ENCODE peak calls at places on chromosomes 3 and 15, in nine cellular contexts. One of them, this sample, is unnamed.
A peak's percentile ranks its signal among the peaks of the same experiment; 100 is the strongest.

GRCh38 chr3:141462176-141462859 is 24.5 kb upstream of the RASA2 start:
- DNase-seq in activated CD4-positive, alpha-beta T cell treated with anti-CD3 and anti-CD28 coated beads for 24 hours: no peak
- DNase-seq in stimulated activated CD4-positive, alpha-beta T cell treated with anti-CD3 and anti-CD28 coated beads, TNF-alpha, amount 100 ng/mL, for 1 hour: no peak
- DNase-seq in T-helper 1 cell: no peak
- DNase-seq in foreskin keratinocyte: no peak
- DNase-seq in substantia nigra: no peak
- DNase-seq in CD8-positive, alpha-beta memory T cell: no peak
- DNase-seq in cardiac fibroblast: no peak
- DNase-seq in GM23338: no peak
- DNase-seq in this sample: no peak

GRCh38 chr3:24890012-24890411 is 395.4 kb upstream of the THRB start:
- DNase-seq in activated CD4-positive, alpha-beta T cell treated with anti-CD3 and anti-CD28 coated beads for 24 hours: no peak
- DNase-seq in stimulated activated CD4-positive, alpha-beta T cell treated with anti-CD3 and anti-CD28 coated beads, TNF-alpha, amount 100 ng/mL, for 1 hour: no peak
- DNase-seq in T-helper 1 cell: no peak
- DNase-seq in foreskin keratinocyte: no peak
- DNase-seq in substantia nigra: no peak
- DNase-seq in CD8-positive, alpha-beta memory T cell: no peak
- DNase-seq in cardiac fibroblast: no peak
- DNase-seq in GM23338: no peak
- DNase-seq in this sample: no peak

GRCh38 chr3:152961323-152961722 is 126.4 kb downstream of the P2RY1 start:
- DNase-seq in activated CD4-positive, alpha-beta T cell treated with anti-CD3 and anti-CD28 coated beads for 24 hours: no peak
- DNase-seq in stimulated activated CD4-positive, alpha-beta T cell treated with anti-CD3 and anti-CD28 coated beads, TNF-alpha, amount 100 ng/mL, for 1 hour: no peak
- DNase-seq in T-helper 1 cell: no peak
- DNase-seq in foreskin keratinocyte: no peak
- DNase-seq in substantia nigra: no peak
- DNase-seq in CD8-positive, alpha-beta memory T cell: no peak
- DNase-seq in cardiac fibroblast: peak; percentile 49
- DNase-seq in GM23338: peak; percentile 57
- DNase-seq in this sample: no peak

GRCh38 chr15:63054281-63054683 is 11.7 kb downstream of the TPM1 start:
- DNase-seq in activated CD4-positive, alpha-beta T cell treated with anti-CD3 and anti-CD28 coated beads for 24 hours: no peak
- DNase-seq in stimulated activated CD4-positive, alpha-beta T cell treated with anti-CD3 and anti-CD28 coated beads, TNF-alpha, amount 100 ng/mL, for 1 hour: no peak
- DNase-seq in T-helper 1 cell: no peak
- DNase-seq in foreskin keratinocyte: no peak
- DNase-seq in substantia nigra: no peak
- DNase-seq in CD8-positive, alpha-beta memory T cell: no peak
- DNase-seq in cardiac fibroblast: peak; percentile 44
- DNase-seq in GM23338: peak; percentile 12
- DNase-seq in this sample: no peak

GRCh38 chr3:183360971-183361624 is 67.3 kb downstream of the MCF2L2 start:
- DNase-seq in activated CD4-positive, alpha-beta T cell treated with anti-CD3 and anti-CD28 coated beads for 24 hours: no peak
- DNase-seq in stimulated activated CD4-positive, alpha-beta T cell treated with anti-CD3 and anti-CD28 coated beads, TNF-alpha, amount 100 ng/mL, for 1 hour: no peak
- DNase-seq in T-helper 1 cell: no peak
- DNase-seq in foreskin keratinocyte: no peak
- DNase-seq in substantia nigra: no peak
- DNase-seq in CD8-positive, alpha-beta memory T cell: no peak
- DNase-seq in cardiac fibroblast: no peak
- DNase-seq in GM23338: no peak
- DNase-seq in this sample: no peak

GRCh38 chr3:72997421-72997961 is 880 bp downstream of the PPP4R2 start:
- DNase-seq in activated CD4-positive, alpha-beta T cell treated with anti-CD3 and anti-CD28 coated beads for 24 hours: no peak
- DNase-seq in stimulated activated CD4-positive, alpha-beta T cell treated with anti-CD3 and anti-CD28 coated beads, TNF-alpha, amount 100 ng/mL, for 1 hour: peak; percentile 4
- DNase-seq in T-helper 1 cell: peak; percentile 45
- DNase-seq in foreskin keratinocyte: peak; percentile 29
- DNase-seq in substantia nigra: no peak
- DNase-seq in CD8-positive, alpha-beta memory T cell: no peak
- DNase-seq in cardiac fibroblast: peak; percentile 76
- DNase-seq in GM23338: peak; percentile 75
- DNase-seq in this sample: no peak

GRCh38 chr15:73677146-73677607 is 7.0 kb upstream of the CD276 start:
- DNase-seq in activated CD4-positive, alpha-beta T cell treated with anti-CD3 and anti-CD28 coated beads for 24 hours: peak; percentile 51
- DNase-seq in stimulated activated CD4-positive, alpha-beta T cell treated with anti-CD3 and anti-CD28 coated beads, TNF-alpha, amount 100 ng/mL, for 1 hour: peak; percentile 17
- DNase-seq in T-helper 1 cell: peak; percentile 55
- DNase-seq in foreskin keratinocyte: no peak
- DNase-seq in substantia nigra: no peak
- DNase-seq in CD8-positive, alpha-beta memory T cell: peak; percentile 45
- DNase-seq in cardiac fibroblast: peak; percentile 78
- DNase-seq in GM23338: peak; percentile 89
- DNase-seq in this sample: no peak

GRCh38 chr3:163707659-163708058 is 1370.6 kb downstream of the SI start:
- DNase-seq in activated CD4-positive, alpha-beta T cell treated with anti-CD3 and anti-CD28 coated beads for 24 hours: no peak
- DNase-seq in stimulated activated CD4-positive, alpha-beta T cell treated with anti-CD3 and anti-CD28 coated beads, TNF-alpha, amount 100 ng/mL, for 1 hour: no peak
- DNase-seq in T-helper 1 cell: no peak
- DNase-seq in foreskin keratinocyte: no peak
- DNase-seq in substantia nigra: no peak
- DNase-seq in CD8-positive, alpha-beta memory T cell: no peak
- DNase-seq in cardiac fibroblast: no peak
- DNase-seq in GM23338: no peak
- DNase-seq in this sample: no peak

GRCh38 chr3:70358978-70359580 is 46.6 kb upstream of the MDFIC2 start:
- DNase-seq in activated CD4-positive, alpha-beta T cell treated with anti-CD3 and anti-CD28 coated beads for 24 hours: peak; percentile 0
- DNase-seq in stimulated activated CD4-positive, alpha-beta T cell treated with anti-CD3 and anti-CD28 coated beads, TNF-alpha, amount 100 ng/mL, for 1 hour: no peak
- DNase-seq in T-helper 1 cell: no peak
- DNase-seq in foreskin keratinocyte: no peak
- DNase-seq in substantia nigra: no peak
- DNase-seq in CD8-positive, alpha-beta memory T cell: no peak
- DNase-seq in cardiac fibroblast: peak; percentile 64
- DNase-seq in GM23338: peak; percentile 50
- DNase-seq in this sample: no peak

GRCh38 chr3:127610105-127610504 is 11.9 kb downstream of the MCM2 start:
- DNase-seq in activated CD4-positive, alpha-beta T cell treated with anti-CD3 and anti-CD28 coated beads for 24 hours: no peak
- DNase-seq in stimulated activated CD4-positive, alpha-beta T cell treated with anti-CD3 and anti-CD28 coated beads, TNF-alpha, amount 100 ng/mL, for 1 hour: no peak
- DNase-seq in T-helper 1 cell: no peak
- DNase-seq in foreskin keratinocyte: no peak
- DNase-seq in substantia nigra: no peak
- DNase-seq in CD8-positive, alpha-beta memory T cell: no peak
- DNase-seq in cardiac fibroblast: peak; percentile 80
- DNase-seq in GM23338: no peak
- DNase-seq in this sample: no peak

GRCh38 chr3:69364354-69364753 is 21.5 kb downstream of the FRMD4B start:
- DNase-seq in activated CD4-positive, alpha-beta T cell treated with anti-CD3 and anti-CD28 coated beads for 24 hours: no peak
- DNase-seq in stimulated activated CD4-positive, alpha-beta T cell treated with anti-CD3 and anti-CD28 coated beads, TNF-alpha, amount 100 ng/mL, for 1 hour: no peak
- DNase-seq in T-helper 1 cell: no peak
- DNase-seq in foreskin keratinocyte: peak; percentile 76
- DNase-seq in substantia nigra: no peak
- DNase-seq in CD8-positive, alpha-beta memory T cell: no peak
- DNase-seq in cardiac fibroblast: peak; percentile 38
- DNase-seq in GM23338: no peak
- DNase-seq in this sample: no peak

GRCh38 chr3:64908292-64908691 is 220.5 kb upstream of the ADAMTS9 start:
- DNase-seq in activated CD4-positive, alpha-beta T cell treated with anti-CD3 and anti-CD28 coated beads for 24 hours: no peak
- DNase-seq in stimulated activated CD4-positive, alpha-beta T cell treated with anti-CD3 and anti-CD28 coated beads, TNF-alpha, amount 100 ng/mL, for 1 hour: no peak
- DNase-seq in T-helper 1 cell: no peak
- DNase-seq in foreskin keratinocyte: peak; percentile 53
- DNase-seq in substantia nigra: no peak
- DNase-seq in CD8-positive, alpha-beta memory T cell: no peak
- DNase-seq in cardiac fibroblast: peak; percentile 51
- DNase-seq in GM23338: no peak
- DNase-seq in this sample: no peak